ENCODE peak calls at places on chromosome 9, in ten cellular contexts. M is CD8-positive, alpha-beta memory T cell; Q is transverse colon; P is fibroblast of lung; C is HCT116; T is foreskin fibroblast; Y is tibial nerve; V is PC-9; J is Peyer's patch; Z is aorta. D is an unnamed sample.

GRCh38 chr9:16344343-16344742 is 526.1 kb downstream of the BNC2 start:
- DNase-seq in M (no peak), Q (no peak), P (peak; percentile 99), C (no peak), T (peak; percentile 75), Y (peak; percentile 39), V (no peak), J (no peak), Z (no peak), D (no peak)

GRCh38 chr9:110088099-110088498 is 119.9 kb downstream of the C9orf152 start:
- DNase-seq in M (no peak), Q (no peak), P (no peak), C (no peak), T (peak; percentile 52), Y (no peak), V (no peak), J (no peak), Z (no peak), D (no peak)

GRCh38 chr9:86102626-86103025 is 3.3 kb upstream of the GOLM1 start:
- DNase-seq in M (no peak), Q (peak; percentile 4), P (no peak), C (no peak), T (no peak), Y (no peak), V (no peak), J (no peak), Z (no peak), D (no peak)

GRCh38 chr9:105242557-105242956 is 1.9 kb upstream of the SLC44A1 start:
- DNase-seq in M (no peak), Q (no peak), P (no peak), C (no peak), T (peak; percentile 31), Y (no peak), V (no peak), J (no peak), Z (no peak), D (no peak)

GRCh38 chr9:131181091-131181681 is 55.8 kb downstream of the NUP214 start:
- DNase-seq in M (no peak), Q (no peak), P (no peak), C (no peak), T (no peak), Y (no peak), V (no peak), J (no peak), Z (no peak), D (no peak)

GRCh38 chr9:131407717-131408195 is 13.9 kb downstream of the PRRC2B start:
- DNase-seq in M (peak; percentile 71), Q (peak; percentile 34), P (peak; percentile 68), C (no peak), T (peak; percentile 48), Y (no peak), V (no peak), J (no peak), Z (peak; percentile 48), D (peak; percentile 78)

GRCh38 chr9:4286086-4286485 is 13.8 kb downstream of the GLIS3 start:
- DNase-seq in M (no peak), Q (no peak), P (no peak), C (no peak), T (no peak), Y (no peak), V (no peak), J (no peak), Z (no peak), D (no peak)

GRCh38 chr9:98365227-98365669 is 109.8 kb upstream of the TBC1D2 start:
- DNase-seq in M (no peak), Q (no peak), P (peak; percentile 15), C (peak; percentile 41), T (peak; percentile 48), Y (no peak), V (no peak), J (no peak), Z (no peak), D (peak; percentile 25)

GRCh38 chr9:16512281-16512680 is 358.2 kb downstream of the BNC2 start:
- DNase-seq in M (no peak), Q (no peak), P (no peak), C (no peak), T (no peak), Y (no peak), V (no peak), J (no peak), Z (no peak), D (no peak)

GRCh38 chr9:4092793-4093709 is 206.8 kb downstream of the GLIS3 start:
- DNase-seq in M (no peak), Q (no peak), P (no peak), C (no peak), T (no peak), Y (no peak), V (no peak), J (no peak), Z (peak; percentile 65), D (no peak)

GRCh38 chr9:114856942-114857315 is 51.1 kb upstream of the TNFSF15 start:
- DNase-seq in M (no peak), Q (no peak), P (peak; percentile 80), C (no peak), T (peak; percentile 41), Y (no peak), V (no peak), J (no peak), Z (no peak), D (no peak)

GRCh38 chr9:106927916-106928315 is 65.0 kb downstream of the ZNF462 start:
- DNase-seq in M (no peak), Q (no peak), P (peak; percentile 37), C (no peak), T (peak; percentile 79), Y (no peak), V (no peak), J (no peak), Z (no peak), D (no peak)

GRCh38 chr9:107274953-107275422 is 8.1 kb upstream of the RAD23B start:
- DNase-seq in M (no peak), Q (no peak), P (peak; percentile 99), C (peak; percentile 46), T (peak; percentile 98), Y (peak; percentile 41), V (peak; percentile 51), J (no peak), Z (no peak), D (no peak)

GRCh38 chr9:115158666-115159481 is 40.9 kb upstream of the TNC start:
- DNase-seq in M (no peak), Q (no peak), P (peak; percentile 46), C (no peak), T (peak; percentile 73), Y (no peak), V (no peak), J (no peak), Z (no peak), D (no peak)

GRCh38 chr9:129714393-129715051 is 38.3 kb downstream of the PTGES start:
- DNase-seq in M (no peak), Q (no peak), P (peak; percentile 27), C (no peak), T (peak; percentile 66), Y (no peak), V (no peak), J (no peak), Z (peak; percentile 81), D (no peak)
- H3K4me3 ChIP-seq in M (no peak overlapping the region), Q (no peak overlapping the region), P (no peak overlapping the region), C (no peak overlapping the region), T (peak overlapping the region; percentile 21), Y (no peak overlapping the region), V (no peak overlapping the region), J (no peak overlapping the region), Z (no peak overlapping the region), D (no peak overlapping the region)

DNA sequence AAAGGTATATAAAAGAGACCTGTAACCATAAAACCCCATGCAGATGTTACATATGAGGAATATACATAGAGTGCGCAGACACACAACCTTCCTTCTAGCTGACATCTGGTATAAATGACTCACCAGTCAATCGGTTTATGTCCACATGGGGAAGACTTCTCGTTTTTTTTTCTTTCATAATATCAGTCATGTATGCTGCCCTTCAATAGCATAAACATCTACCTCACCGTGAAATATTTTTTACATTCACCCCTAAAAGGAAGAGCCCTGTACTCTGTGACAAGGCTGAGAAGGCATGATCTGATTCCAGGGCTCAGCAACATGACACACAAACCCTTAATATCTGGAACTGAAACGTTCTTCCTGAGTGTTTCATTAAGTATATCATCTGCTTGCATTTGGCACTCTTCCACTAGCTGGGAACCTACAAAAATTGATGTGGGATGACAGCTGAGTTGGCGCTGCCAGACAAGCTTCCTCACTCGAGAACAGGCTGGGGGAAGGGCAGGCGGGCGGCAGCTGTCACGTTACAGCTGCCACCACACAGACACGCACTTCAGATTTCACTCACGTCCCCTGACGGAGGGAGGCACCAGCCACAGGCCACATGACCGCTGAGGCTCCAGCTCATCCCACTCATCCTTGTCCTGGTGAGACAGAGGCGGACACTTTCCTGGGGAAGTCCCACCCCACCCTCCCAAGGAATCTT is 74.2 kb downstream of the SHB start:
- DNase-seq in M (no peak), Q (peak; percentile 55), P (peak; percentile 75), C (no peak), T (peak; percentile 83), Y (peak; percentile 54), V (no peak), J (peak; percentile 62), Z (peak; percentile 91), D (no peak)
- H3K4me3 ChIP-seq in M (no peak overlapping the region), Q (no peak overlapping the region), P (peak overlapping the region; percentile 7), C (no peak overlapping the region), T (no peak overlapping the region), Y (no peak overlapping the region), V (no peak overlapping the region), J (no peak overlapping the region), Z (no peak overlapping the region), D (no peak overlapping the region)

GRCh38 chr9:2173861-2174260 is 158.7 kb downstream of the SMARCA2 start:
- DNase-seq in M (no peak), Q (no peak), P (no peak), C (no peak), T (no peak), Y (no peak), V (no peak), J (no peak), Z (no peak), D (no peak)
- H3K4me3 ChIP-seq in M (no peak overlapping the region), Q (no peak overlapping the region), P (no peak overlapping the region), C (no peak overlapping the region), T (no peak overlapping the region), Y (no peak overlapping the region), V (no peak overlapping the region), J (no peak overlapping the region), Z (no peak overlapping the region), D (no peak overlapping the region)

GRCh38 chr9:13281356-13282016 is 2.0 kb upstream of the MPDZ start:
- DNase-seq in M (no peak), Q (no peak), P (peak; percentile 44), C (no peak), T (peak; percentile 12), Y (no peak), V (no peak), J (no peak), Z (no peak), D (no peak)

GRCh38 chr9:13279284-13280162 is at the start of gene MPDZ:
- DNase-seq in M (no peak), Q (peak; percentile 37), P (peak; percentile 73), C (no peak), T (peak; percentile 76), Y (peak; percentile 20), V (peak; percentile 60), J (peak; percentile 55), Z (peak; percentile 72), D (peak; percentile 89)

GRCh38 chr9:13278023-13278367 is 1.5 kb downstream of the MPDZ start:
- DNase-seq in M (no peak), Q (no peak), P (peak; percentile 86), C (no peak), T (no peak), Y (no peak), V (no peak), J (no peak), Z (no peak), D (no peak)

GRCh38 chr9:13274901-13275641 is 4.4 kb downstream of the MPDZ start:
- DNase-seq in M (no peak), Q (no peak), P (peak; percentile 83), C (no peak), T (peak; percentile 61), Y (no peak), V (no peak), J (no peak), Z (no peak), D (no peak)

GRCh38 chr9:13278368-13279246 is 885 bp downstream of the MPDZ start:
- DNase-seq in M (no peak), Q (peak; percentile 24), P (peak; percentile 83), C (no peak), T (peak; percentile 70), Y (peak; percentile 61), V (peak; percentile 8), J (peak; percentile 51), Z (peak; percentile 72), D (peak; percentile 74)
- H3K4me3 ChIP-seq in M (no peak overlapping the region), Q (peak overlapping the region; percentile 54), P (peak overlapping the region; percentile 79), C (no peak overlapping the region), T (peak overlapping the region; percentile 79), Y (peak overlapping the region; percentile 83), V (peak overlapping the region; percentile 57), J (peak overlapping the region; percentile 29), Z (peak overlapping the region; percentile 79), D (peak overlapping the region; percentile 76)